ENCODE peak calls at places on chromosomes 2 and 18, in seven cellular contexts. One of them, this sample, is unnamed.

GRCh38 chr2:26344581-26345283 is 1.2 kb upstream of the SELENOI start:
- DNase-seq in GM10248: no peak
- DNase-seq in WTC11: peak; percentile 36
- DNase-seq in kidney: no peak
- DNase-seq in fibroblast of pulmonary artery: peak; percentile 51
- DNase-seq in heart right ventricle: no peak
- DNase-seq in H1: no peak
- DNase-seq in this sample: peak; percentile 25

GRCh38 chr2:36355157-36355889 is at the start of gene CRIM1:
- DNase-seq in GM10248: peak; percentile 72
- DNase-seq in WTC11: peak; percentile 82
- DNase-seq in kidney: peak; percentile 98
- DNase-seq in fibroblast of pulmonary artery: peak; percentile 94
- DNase-seq in heart right ventricle: peak; percentile 90
- DNase-seq in H1: peak; percentile 67
- DNase-seq in this sample: peak; percentile 54

GRCh38 chr2:237256845-237257244 is 157.1 kb downstream of the COL6A3 start:
- DNase-seq in GM10248: no peak
- DNase-seq in WTC11: no peak
- DNase-seq in kidney: no peak
- DNase-seq in fibroblast of pulmonary artery: peak; percentile 77
- DNase-seq in heart right ventricle: no peak
- DNase-seq in H1: no peak
- DNase-seq in this sample: no peak

GRCh38 chr2:163066085-163066484 is 227.5 kb upstream of the KCNH7 start:
- DNase-seq in GM10248: no peak
- DNase-seq in WTC11: no peak
- DNase-seq in kidney: no peak
- DNase-seq in fibroblast of pulmonary artery: no peak
- DNase-seq in heart right ventricle: no peak
- DNase-seq in H1: no peak
- DNase-seq in this sample: no peak

GRCh38 chr2:122423934-122424333 is 668.5 kb downstream of the TSN start:
- DNase-seq in GM10248: no peak
- DNase-seq in WTC11: no peak
- DNase-seq in kidney: no peak
- DNase-seq in fibroblast of pulmonary artery: no peak
- DNase-seq in heart right ventricle: no peak
- DNase-seq in H1: no peak
- DNase-seq in this sample: no peak

GRCh38 chr2:65574911-65575444 is 142.6 kb upstream of the SPRED2 start:
- DNase-seq in GM10248: no peak
- DNase-seq in WTC11: no peak
- DNase-seq in kidney: no peak
- DNase-seq in fibroblast of pulmonary artery: no peak
- DNase-seq in heart right ventricle: no peak
- DNase-seq in H1: no peak
- DNase-seq in this sample: no peak

GRCh38 chr2:12982149-12982584 is 265.4 kb downstream of the TRIB2 start:
- DNase-seq in GM10248: no peak
- DNase-seq in WTC11: no peak
- DNase-seq in kidney: no peak
- DNase-seq in fibroblast of pulmonary artery: peak; percentile 40
- DNase-seq in heart right ventricle: no peak
- DNase-seq in H1: no peak
- DNase-seq in this sample: no peak

GRCh38 chr2:73176205-73176880 is 26.0 kb upstream of the NOTO start:
- DNase-seq in GM10248: no peak
- DNase-seq in WTC11: peak; percentile 22
- DNase-seq in kidney: peak; percentile 74
- DNase-seq in fibroblast of pulmonary artery: peak; percentile 7
- DNase-seq in heart right ventricle: peak; percentile 22
- DNase-seq in H1: no peak
- DNase-seq in this sample: no peak

GRCh38 chr2:237691200-237691907 is 64.0 kb downstream of the LRRFIP1 start:
- DNase-seq in GM10248: no peak
- DNase-seq in WTC11: peak; percentile 57
- DNase-seq in kidney: no peak
- DNase-seq in fibroblast of pulmonary artery: no peak
- DNase-seq in heart right ventricle: no peak
- DNase-seq in H1: no peak
- DNase-seq in this sample: no peak

GRCh38 chr2:31231571-31232287 is 2.2 kb upstream of the EHD3 start:
- DNase-seq in GM10248: no peak
- DNase-seq in WTC11: no peak
- DNase-seq in kidney: peak; percentile 19
- DNase-seq in fibroblast of pulmonary artery: no peak
- DNase-seq in heart right ventricle: no peak
- DNase-seq in H1: no peak
- DNase-seq in this sample: no peak

GRCh38 chr18:79410171-79410641 is 14.5 kb downstream of the NFATC1 start:
- DNase-seq in GM10248: no peak
- DNase-seq in WTC11: no peak
- DNase-seq in kidney: peak; percentile 60
- DNase-seq in fibroblast of pulmonary artery: no peak
- DNase-seq in heart right ventricle: no peak
- DNase-seq in H1: no peak
- DNase-seq in this sample: no peak

GRCh38 chr18:60064271-60064670 is 164.5 kb downstream of the PMAIP1 start:
- DNase-seq in GM10248: no peak
- DNase-seq in WTC11: no peak
- DNase-seq in kidney: no peak
- DNase-seq in fibroblast of pulmonary artery: no peak
- DNase-seq in heart right ventricle: no peak
- DNase-seq in H1: no peak
- DNase-seq in this sample: no peak

GRCh38 chr2:84458436-84459027 is 548 bp downstream of the SUCLG1 start:
- DNase-seq in GM10248: peak; percentile 29
- DNase-seq in WTC11: no peak
- DNase-seq in kidney: no peak
- DNase-seq in fibroblast of pulmonary artery: no peak
- DNase-seq in heart right ventricle: no peak
- DNase-seq in H1: no peak
- DNase-seq in this sample: peak; percentile 3

GRCh38 chr2:65165595-65165994 is 35.7 kb upstream of the RAB1A start:
- DNase-seq in GM10248: no peak
- DNase-seq in WTC11: no peak
- DNase-seq in kidney: peak; percentile 12
- DNase-seq in fibroblast of pulmonary artery: no peak
- DNase-seq in heart right ventricle: no peak
- DNase-seq in H1: no peak
- DNase-seq in this sample: no peak

DNA sequence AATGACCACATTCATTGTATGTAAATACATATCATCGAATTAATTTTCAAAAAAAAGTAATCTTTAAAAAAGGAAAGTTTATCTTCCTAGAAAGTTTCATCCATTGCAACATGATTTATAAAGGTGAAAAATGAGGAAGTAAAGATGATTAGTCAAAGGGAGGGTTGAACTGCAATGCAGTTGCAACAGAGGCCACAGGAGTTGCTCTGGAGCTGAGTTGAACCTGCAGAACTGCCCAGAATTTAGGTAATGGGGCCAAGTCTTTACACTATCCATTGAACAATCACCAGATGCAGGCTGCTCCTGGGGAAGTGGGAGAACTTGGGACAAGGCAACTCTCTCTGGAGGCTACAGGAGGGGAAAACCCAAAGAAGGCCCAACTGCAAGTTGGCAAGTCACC is 390.7 kb downstream of the METTL4 start:
- DNase-seq in GM10248: no peak
- DNase-seq in WTC11: no peak
- DNase-seq in kidney: no peak
- DNase-seq in fibroblast of pulmonary artery: no peak
- DNase-seq in heart right ventricle: no peak
- DNase-seq in H1: no peak
- DNase-seq in this sample: no peak
- TF ChIP-seq CTCF in GM10248: no peak
- TF ChIP-seq CTCF in WTC11: no peak
- TF ChIP-seq CTCF in kidney: no peak
- TF ChIP-seq CTCF in fibroblast of pulmonary artery: no peak
- TF ChIP-seq CTCF in heart right ventricle: no peak
- TF ChIP-seq CTCF in H1: no peak
- TF ChIP-seq CTCF in this sample: no peak

DNA sequence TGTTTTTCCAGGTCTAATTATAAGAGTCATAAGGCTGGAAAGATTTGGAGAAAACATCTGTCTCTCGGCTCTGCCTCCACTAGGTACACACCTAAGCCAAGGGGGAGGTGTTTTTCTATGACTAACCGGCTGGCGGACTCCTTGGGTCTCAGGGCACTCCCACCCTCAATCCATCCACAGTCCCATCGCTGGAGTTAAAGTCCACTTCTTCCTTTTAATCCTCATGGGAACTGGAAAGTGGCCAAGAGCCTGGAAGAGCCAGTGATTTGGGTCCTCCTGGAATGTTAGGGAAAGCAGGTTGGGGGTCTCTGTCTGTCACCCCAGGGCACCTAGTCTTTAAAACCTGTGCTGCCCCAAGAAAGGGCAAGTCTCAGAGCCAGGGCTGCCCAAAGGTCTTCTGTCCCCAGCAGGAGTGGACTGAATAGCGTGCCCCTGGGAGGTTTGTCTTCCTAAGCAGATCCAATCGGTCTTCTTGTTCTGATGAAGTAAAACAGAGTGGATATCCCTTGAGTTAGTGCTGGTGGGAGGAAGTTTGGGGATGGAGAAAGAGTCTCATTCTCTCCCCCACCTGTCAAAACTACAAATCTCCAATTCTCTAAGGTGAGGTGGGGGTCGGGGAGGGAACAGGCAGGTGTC is 66.4 kb downstream of the MCFD2 start:
- DNase-seq in GM10248: no peak
- DNase-seq in WTC11: no peak
- DNase-seq in kidney: peak; percentile 52
- DNase-seq in fibroblast of pulmonary artery: peak; percentile 75
- DNase-seq in heart right ventricle: no peak
- DNase-seq in H1: no peak
- DNase-seq in this sample: no peak
- TF ChIP-seq CTCF in GM10248: no peak
- TF ChIP-seq CTCF in WTC11: no peak
- TF ChIP-seq CTCF in kidney: no peak
- TF ChIP-seq CTCF in fibroblast of pulmonary artery: no peak
- TF ChIP-seq CTCF in heart right ventricle: no peak
- TF ChIP-seq CTCF in H1: no peak
- TF ChIP-seq CTCF in this sample: no peak

GRCh38 chr2:208406474-208407451 is at the start of gene PTH2R:
- DNase-seq in GM10248: peak; percentile 12
- DNase-seq in WTC11: peak; percentile 63
- DNase-seq in kidney: peak; percentile 73
- DNase-seq in fibroblast of pulmonary artery: no peak
- DNase-seq in heart right ventricle: peak; percentile 13
- DNase-seq in H1: peak; percentile 10
- DNase-seq in this sample: peak; percentile 56
- TF ChIP-seq CTCF in GM10248: no peak
- TF ChIP-seq CTCF in WTC11: no peak
- TF ChIP-seq CTCF in kidney: no peak
- TF ChIP-seq CTCF in fibroblast of pulmonary artery: no peak
- TF ChIP-seq CTCF in heart right ventricle: no peak
- TF ChIP-seq CTCF in H1: no peak
- TF ChIP-seq CTCF in this sample: peak; percentile 4

GRCh38 chr18:67200665-67201064 is 315.9 kb downstream of the DSEL start:
- DNase-seq in GM10248: no peak
- DNase-seq in WTC11: no peak
- DNase-seq in kidney: no peak
- DNase-seq in fibroblast of pulmonary artery: no peak
- DNase-seq in heart right ventricle: no peak
- DNase-seq in H1: no peak
- DNase-seq in this sample: no peak

GRCh38 chr18:67194886-67195285 is 321.6 kb downstream of the DSEL start:
- DNase-seq in GM10248: no peak
- DNase-seq in WTC11: no peak
- DNase-seq in kidney: no peak
- DNase-seq in fibroblast of pulmonary artery: no peak
- DNase-seq in heart right ventricle: no peak
- DNase-seq in H1: no peak
- DNase-seq in this sample: peak; percentile 6

DNA sequence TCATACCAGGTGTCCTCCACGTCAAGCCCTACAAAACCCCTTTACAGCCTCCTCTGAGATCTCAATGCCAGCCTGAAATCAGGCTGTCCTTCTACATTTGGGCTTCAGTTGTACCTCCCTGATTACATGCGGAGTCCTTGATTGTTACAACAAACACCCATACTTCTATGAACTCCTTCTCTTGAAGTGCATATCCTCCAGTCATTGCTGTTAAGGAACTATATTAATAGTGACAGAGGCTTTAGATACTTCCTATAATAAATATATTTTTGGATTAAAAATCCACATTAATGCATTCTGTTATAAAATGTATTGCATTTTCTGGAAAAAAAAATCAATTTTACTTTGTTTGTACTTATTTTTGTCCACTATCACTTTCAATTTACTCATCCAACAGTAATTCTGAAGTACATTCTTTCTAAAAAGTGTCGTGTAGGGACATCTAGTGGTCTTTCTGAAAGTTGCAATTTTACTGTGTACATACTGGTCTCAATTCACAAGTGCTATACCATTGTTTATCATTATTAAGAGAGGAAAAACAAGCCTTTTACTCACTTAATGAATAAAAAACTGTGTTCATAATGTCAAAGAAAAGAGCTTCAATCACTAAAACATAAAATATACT is 316.4 kb downstream of the DSEL start:
- DNase-seq in GM10248: peak; percentile 27
- DNase-seq in WTC11: no peak
- DNase-seq in kidney: no peak
- DNase-seq in fibroblast of pulmonary artery: peak; percentile 83
- DNase-seq in heart right ventricle: no peak
- DNase-seq in H1: no peak
- DNase-seq in this sample: no peak
- TF ChIP-seq CTCF in GM10248: peak; percentile 61
- TF ChIP-seq CTCF in WTC11: peak; percentile 50
- TF ChIP-seq CTCF in kidney: peak; percentile 68
- TF ChIP-seq CTCF in fibroblast of pulmonary artery: peak; percentile 68
- TF ChIP-seq CTCF in heart right ventricle: peak; percentile 61
- TF ChIP-seq CTCF in H1: no peak
- TF ChIP-seq CTCF in this sample: peak; percentile 43

GRCh38 chr2:176093145-176093888 is 796 bp downstream of the HOXD13 start:
- DNase-seq in GM10248: no peak
- DNase-seq in WTC11: no peak
- DNase-seq in kidney: peak; percentile 63
- DNase-seq in fibroblast of pulmonary artery: no peak
- DNase-seq in heart right ventricle: no peak
- DNase-seq in H1: no peak
- DNase-seq in this sample: no peak
- TF ChIP-seq CTCF in GM10248: no peak
- TF ChIP-seq CTCF in WTC11: no peak
- TF ChIP-seq CTCF in kidney: no peak
- TF ChIP-seq CTCF in fibroblast of pulmonary artery: no peak
- TF ChIP-seq CTCF in heart right ventricle: no peak
- TF ChIP-seq CTCF in H1: no peak
- TF ChIP-seq CTCF in this sample: peak; percentile 15

This sample was measured in BE2C.